ENCODE peak calls at places on chromosome 16, in five cellular contexts. U is Right ventricle myocardium inferior; W is naive thymus-derived CD8-positive, alpha-beta T cell; F is sciatic nerve; T is heart left ventricle. K is an unnamed sample.

GRCh38 chr16:5653041-5653440 is 555.4 kb upstream of the EEF2KMT start:
- ATAC-seq in U (no peak), W (no peak), F (no peak), T (no peak), K (no peak)

GRCh38 chr16:893360-893759 is 77.4 kb downstream of the LMF1 start:
- ATAC-seq in U (no peak), W (no peak), F (no peak), T (no peak), K (no peak)

GRCh38 chr16:6864244-6864643 is 468.4 kb upstream of the RBFOX1 start:
- ATAC-seq in U (no peak), W (no peak), F (no peak), T (no peak), K (no peak)

GRCh38 chr16:51950118-51950517 is 596.8 kb downstream of the TOX3 start:
- ATAC-seq in U (no peak), W (no peak), F (no peak), T (no peak), K (no peak)

GRCh38 chr16:23889189-23889588 is 53.4 kb downstream of the PRKCB start:
- ATAC-seq in U (no peak), W (no peak), F (no peak), T (no peak), K (no peak)

GRCh38 chr16:22220714-22221113 is 14.6 kb downstream of the EEF2K start:
- ATAC-seq in U (peak), W (no peak), F (peak), T (peak), K (peak)

GRCh38 chr16:89507219-89507833 is 877 bp upstream of the SPG7 start:
- ATAC-seq in U (peak), W (no peak), F (peak), T (peak), K (no peak)

GRCh38 chr16:84286568-84287220 is 8.0 kb upstream of the WFDC1 start:
- ATAC-seq in U (peak), W (no peak), F (peak), T (peak), K (peak)

GRCh38 chr16:21197621-21198020 is 13.8 kb downstream of the ZP2 start:
- ATAC-seq in U (no peak), W (no peak), F (no peak), T (no peak), K (no peak)

GRCh38 chr16:58882292-58882691 is 148.2 kb upstream of the GOT2 start:
- ATAC-seq in U (peak), W (no peak), F (peak), T (peak), K (no peak)

GRCh38 chr16:72388007-72388406 is 216.1 kb upstream of the PMFBP1 start:
- ATAC-seq in U (no peak), W (no peak), F (no peak), T (no peak), K (no peak)

GRCh38 chr16:4377573-4378146 is 6.0 kb downstream of the VASN start:
- ATAC-seq in U (no peak), W (no peak), F (no peak), T (no peak), K (no peak)

GRCh38 chr16:27999687-28000086 is 63.8 kb downstream of the GSG1L start:
- ATAC-seq in U (no peak), W (no peak), F (no peak), T (no peak), K (no peak)

GRCh38 chr16:88908307-88908706 is 41.8 kb upstream of the PABPN1L start:
- ATAC-seq in U (no peak), W (no peak), F (no peak), T (no peak), K (no peak)

GRCh38 chr16:68450741-68451140 is 2.4 kb upstream of the SMPD3 start:
- ATAC-seq in U (no peak), W (no peak), F (no peak), T (no peak), K (no peak)

GRCh38 chr16:66521227-66521626 is 28.7 kb downstream of the TK2 start:
- ATAC-seq in U (no peak), W (no peak), F (no peak), T (no peak), K (no peak)

GRCh38 chr16:76222853-76223252 is 54.3 kb upstream of the CNTNAP4 start:
- ATAC-seq in U (no peak), W (no peak), F (no peak), T (no peak), K (no peak)

GRCh38 chr16:57736419-57737281 is 1.1 kb downstream of the KATNB1 start:
- ATAC-seq in U (no peak), W (no peak), F (no peak), T (no peak), K (no peak)

GRCh38 chr16:2745961-2746360 is 6.5 kb upstream of the SRRM2 start:
- ATAC-seq in U (no peak), W (no peak), F (no peak), T (no peak), K (no peak)

GRCh38 chr16:70686376-70687171 is 721 bp upstream of the MTSS2 start:
- ATAC-seq in U (no peak), W (peak), F (no peak), T (no peak), K (peak)

GRCh38 chr16:56855201-56855600 is 9.8 kb upstream of the SLC12A3 start:
- ATAC-seq in U (no peak), W (no peak), F (no peak), T (no peak), K (no peak)

GRCh38 chr16:48576927-48577326 is 33.1 kb downstream of the N4BP1 start:
- ATAC-seq in U (no peak), W (no peak), F (no peak), T (peak), K (no peak)

GRCh38 chr16:459761-460160 is 34.3 kb downstream of the RAB11FIP3 start:
- ATAC-seq in U (no peak), W (no peak), F (no peak), T (no peak), K (no peak)